ENCODE peak calls at places on chromosome 22, in four cellular contexts. D is spleen, U is lower lobe of right lung, Z is neuronal stem cell. L is an unnamed sample.

GRCh38 chr22:19182472-19183157 is 4.1 kb upstream of the SLC25A1 start:
- DNase-seq in D (no peak), U (no peak), Z (no peak), L (no peak)

GRCh38 chr22:39150848-39151215 is 1.6 kb downstream of the CBX7 start:
- DNase-seq in D (peak; percentile 51), U (no peak), Z (no peak), L (no peak)

GRCh38 chr22:24510694-24511625 is 15.8 kb downstream of the UPB1 start:
- DNase-seq in D (no peak), U (no peak), Z (no peak), L (no peak)

GRCh38 chr22:42825796-42826195 is 31.3 kb downstream of the ARFGAP3 start:
- DNase-seq in D (no peak), U (no peak), Z (no peak), L (no peak)

GRCh38 chr22:43512279-43512678 is 100.5 kb downstream of the MPPED1 start:
- DNase-seq in D (no peak), U (peak; percentile 29), Z (no peak), L (peak; percentile 13)

GRCh38 chr22:50169181-50169759 is 1.3 kb upstream of the PANX2 start:
- DNase-seq in D (peak; percentile 75), U (no peak), Z (no peak), L (no peak)

GRCh38 chr22:50714150-50714549 is 23.9 kb upstream of the ACR start:
- DNase-seq in D (peak; percentile 54), U (peak; percentile 33), Z (no peak), L (no peak)

GRCh38 chr22:22400964-22401363 is 107.6 kb downstream of the ZNF280B start:
- DNase-seq in D (no peak), U (no peak), Z (no peak), L (no peak)

GRCh38 chr22:19700790-19701419 is 13.4 kb upstream of the SEPTIN5 start:
- DNase-seq in D (peak; percentile 19), U (no peak), Z (no peak), L (no peak)

GRCh38 chr22:29369460-29369859 is 18.9 kb downstream of the AP1B1 start:
- DNase-seq in D (peak; percentile 76), U (peak; percentile 65), Z (peak; percentile 46), L (peak; percentile 79)

GRCh38 chr22:50542416-50542927 is 3.2 kb upstream of the KLHDC7B start:
- DNase-seq in D (peak; percentile 90), U (no peak), Z (no peak), L (no peak)

GRCh38 chr22:45460288-45461109 is 42.2 kb upstream of the FBLN1 start:
- DNase-seq in D (no peak), U (no peak), Z (no peak), L (peak; percentile 70)

GRCh38 chr22:50473855-50474671 is 772 bp downstream of the SBF1 start:
- DNase-seq in D (peak; percentile 86), U (peak; percentile 62), Z (no peak), L (no peak)

GRCh38 chr22:42350373-42350772 is 79.9 kb upstream of the TCF20 start:
- DNase-seq in D (no peak), U (no peak), Z (no peak), L (no peak)

DNA sequence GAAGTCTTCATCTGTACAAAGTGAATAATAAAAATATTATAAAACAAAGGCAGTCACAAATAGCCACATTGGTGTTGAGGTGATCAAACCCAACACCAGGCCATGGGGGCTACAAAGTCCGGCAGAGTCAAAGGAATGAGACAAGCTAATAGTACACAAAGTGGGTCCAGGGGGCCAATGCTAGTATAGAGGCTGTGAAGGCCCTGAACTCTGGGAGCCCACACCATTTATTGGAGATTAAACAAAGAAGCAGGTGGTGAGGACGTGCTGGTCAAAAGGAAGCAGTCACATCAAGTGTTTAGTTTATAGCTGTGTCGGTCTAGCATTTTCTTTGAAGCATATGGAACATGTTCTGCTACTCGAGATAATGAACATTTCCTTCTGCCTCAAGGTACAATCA is 58.6 kb upstream of the CCT8L2 start:
- DNase-seq in D (no peak), U (no peak), Z (no peak), L (no peak)
- H3K9me3 ChIP-seq in D (peaks cover 23% of the 10 kb centered on the region), U (peaks cover 8% of the 10 kb centered on the region), Z (no peaks in the 10 kb centered on the region), L (peaks cover 5% of the 10 kb centered on the region)

DNA sequence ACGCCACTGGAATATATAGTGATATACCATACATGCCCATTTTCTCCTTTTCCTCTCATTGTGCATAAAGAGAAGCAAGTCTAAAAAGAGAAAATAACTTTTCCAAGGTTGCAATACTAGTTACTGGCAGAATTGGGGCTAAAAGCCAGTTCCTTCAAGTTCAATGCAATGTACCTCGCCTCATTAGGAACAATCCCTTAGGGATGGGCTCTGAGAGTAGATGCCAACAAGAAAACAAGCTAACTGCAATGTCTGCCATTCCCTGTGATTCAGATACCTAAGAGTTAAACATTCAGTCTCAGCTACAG is 114.3 kb downstream of the RBFOX2 start:
- DNase-seq in D (no peak), U (no peak), Z (no peak), L (no peak)
- H3K4me1 ChIP-seq in D (peaks cover 39% of the 10 kb centered on the region), U (peaks cover 50% of the 10 kb centered on the region), Z (peaks cover 19% of the 10 kb centered on the region), L (peaks cover 9% of the 10 kb centered on the region)

DNA sequence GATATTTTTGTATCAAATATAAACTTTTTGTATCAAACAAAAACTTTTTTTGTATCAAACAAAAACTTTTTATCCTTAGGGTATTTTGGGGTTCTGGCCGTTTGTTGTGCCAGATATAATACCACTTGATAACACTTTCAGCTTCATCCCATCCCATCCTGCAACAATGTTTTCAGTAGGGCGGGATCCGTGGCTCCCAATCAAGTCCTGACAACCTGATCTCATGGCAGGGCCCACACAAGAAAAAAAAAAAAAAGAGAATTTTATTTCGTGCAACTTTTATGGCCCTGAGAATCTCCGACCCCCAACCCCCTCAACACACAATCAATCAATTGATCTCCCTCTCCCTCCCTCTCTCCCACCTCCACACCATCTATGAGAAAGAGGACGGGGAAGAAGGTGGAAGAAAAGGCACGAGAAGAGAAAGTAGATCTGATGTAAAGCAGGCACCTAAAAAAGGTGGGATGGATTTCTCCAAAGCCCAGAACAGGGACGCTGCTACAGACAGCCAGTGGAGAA is 4749.6 kb upstream of the OR11H1 start:
- DNase-seq in D (no peak), U (no peak), Z (no peak), L (no peak)
- H3K9me3 ChIP-seq in D (peaks cover 77% of the 10 kb centered on the region), U (peaks cover 8% of the 10 kb centered on the region), Z (no peaks in the 10 kb centered on the region), L (peaks cover 2% of the 10 kb centered on the region)

DNA sequence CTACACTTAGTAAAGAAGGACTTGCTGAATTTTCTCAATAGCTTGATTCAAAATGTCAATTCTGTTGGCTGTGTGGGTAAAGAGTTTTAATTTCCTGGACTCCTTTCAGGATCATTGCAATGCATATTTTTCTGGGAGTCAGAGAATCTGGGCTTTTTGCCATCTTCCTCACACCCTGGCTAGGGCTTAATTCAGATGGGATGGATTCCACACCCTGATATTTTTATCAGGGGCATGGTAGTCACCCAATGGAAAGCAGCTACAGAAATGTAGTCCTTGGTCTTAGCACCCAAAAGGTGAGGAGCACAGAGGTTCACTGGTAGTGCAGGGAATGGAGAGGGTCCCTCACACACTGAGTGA is 79.3 kb downstream of the SGSM3 start:
- DNase-seq in D (no peak), U (no peak), Z (no peak), L (no peak)
- H3K4me1 ChIP-seq in D (peaks cover 100% of the 10 kb centered on the region), U (peaks cover 80% of the 10 kb centered on the region), Z (no peaks in the 10 kb centered on the region), L (peaks cover 11% of the 10 kb centered on the region)

DNA sequence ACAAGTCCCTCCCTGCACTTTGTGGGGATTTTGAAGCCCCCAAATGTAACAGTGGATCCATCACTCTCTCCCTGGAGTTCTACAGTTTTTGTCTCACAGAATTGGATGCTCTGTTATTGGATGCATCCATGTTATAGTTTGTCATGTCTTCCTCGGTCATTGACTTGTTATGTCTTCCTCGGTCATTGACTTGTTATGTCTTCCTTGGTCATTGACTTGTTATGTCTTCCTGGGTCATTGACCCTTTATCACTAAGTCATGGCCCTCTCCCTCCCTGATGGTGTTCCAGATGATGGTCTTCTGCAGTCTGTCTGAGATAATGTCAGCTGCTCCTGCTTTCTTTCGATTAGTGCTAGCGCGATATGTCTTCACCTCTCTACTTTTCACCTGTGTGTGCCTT is 981.5 kb downstream of the BRD1 start:
- DNase-seq in D (no peak), U (no peak), Z (no peak), L (no peak)
- H3K9me3 ChIP-seq in D (no peaks in the 10 kb centered on the region), U (no peaks in the 10 kb centered on the region), Z (no peaks in the 10 kb centered on the region), L (no peaks in the 10 kb centered on the region)

GRCh38 chr22:37057796-37058510 is 6.4 kb downstream of the KCTD17 start:
- DNase-seq in D (no peak), U (no peak), Z (no peak), L (no peak)
- H3K4me1 ChIP-seq in D (peaks cover 10% of the 10 kb centered on the region), U (no peaks in the 10 kb centered on the region), Z (no peaks in the 10 kb centered on the region), L (no peaks in the 10 kb centered on the region)